ENCODE peak calls at places on chromosomes 12 and 14, in five cellular contexts. E is endodermal cell, K is HFF-Myc, Q is choroid plexus epithelial cell, L is GM06990. P is an unnamed sample.

GRCh38 chr14:105507247-105507646 is 16.2 kb downstream of the TEDC1 start:
- DNase-seq in E (no peak), K (no peak), Q (no peak), L (no peak), P (no peak)

GRCh38 chr14:101082036-101082435 is 178.5 kb upstream of the RTL1 start:
- DNase-seq in E (peak), K (no peak), Q (no peak), L (no peak), P (no peak)

GRCh38 chr14:91138511-91139359 is 24.9 kb downstream of the DGLUCY start:
- DNase-seq in E (peak), K (no peak), Q (peak), L (no peak), P (peak)

GRCh38 chr12:49032276-49032675 is 13.7 kb upstream of the PRKAG1 start:
- DNase-seq in E (no peak), K (no peak), Q (no peak), L (no peak), P (no peak)

GRCh38 chr12:70091021-70091521 is 152.2 kb upstream of the CNOT2 start:
- DNase-seq in E (no peak), K (no peak), Q (no peak), L (no peak), P (no peak)

GRCh38 chr12:28425531-28425930 is 235.3 kb downstream of the CCDC91 start:
- DNase-seq in E (no peak), K (no peak), Q (no peak), L (no peak), P (no peak)

GRCh38 chr14:54976316-54976715 is 50.6 kb downstream of the WDHD1 start:
- DNase-seq in E (no peak), K (peak), Q (peak), L (no peak), P (peak)

GRCh38 chr12:42507031-42507430 is 82.5 kb downstream of the PRICKLE1 start:
- DNase-seq in E (no peak), K (no peak), Q (peak), L (no peak), P (no peak)

GRCh38 chr12:388547-389137 is 478 bp downstream of the KDM5A start:
- DNase-seq in E (no peak), K (no peak), Q (peak), L (no peak), P (peak)

GRCh38 chr14:103527408-103528157 is 1.4 kb upstream of the TRMT61A start:
- DNase-seq in E (no peak), K (no peak), Q (no peak), L (peak), P (no peak)

GRCh38 chr14:103362780-103363179 is 22.4 kb upstream of the MARK3 start:
- DNase-seq in E (no peak), K (no peak), Q (no peak), L (no peak), P (no peak)

DNA sequence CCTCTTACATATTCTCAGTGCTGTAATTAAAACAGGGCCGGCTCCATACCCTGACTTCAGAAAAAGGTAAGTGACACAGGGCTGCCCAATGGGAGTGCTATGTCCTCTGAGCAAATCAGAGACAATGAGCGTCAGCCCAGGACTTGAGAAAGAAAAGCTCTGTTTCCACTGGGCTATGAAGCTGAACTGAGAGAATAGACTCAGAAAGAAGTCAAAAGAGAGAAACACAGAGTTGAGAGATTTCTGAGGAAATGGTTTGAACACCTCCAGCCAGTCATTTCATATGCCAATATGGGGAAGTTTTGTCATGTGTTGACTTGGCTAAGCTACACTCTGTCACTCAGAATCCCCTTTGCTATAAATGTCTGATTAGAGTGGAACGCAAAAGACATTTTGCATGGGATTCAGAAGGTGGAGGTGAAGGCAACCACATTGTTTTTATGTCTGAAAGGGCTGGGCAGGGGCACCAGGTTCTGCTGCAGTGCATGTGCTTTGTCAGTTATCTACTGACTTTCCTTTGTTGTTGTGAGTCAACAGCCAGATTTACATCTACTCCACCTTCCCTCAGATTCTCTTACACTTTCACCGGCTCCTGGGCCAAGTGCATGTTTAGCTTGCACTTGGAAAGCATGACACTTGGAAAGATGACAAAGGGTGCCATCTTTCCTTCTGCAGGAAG is 313.3 kb downstream of the DUSP6 start:
- DNase-seq in E (no peak), K (no peak), Q (no peak), L (peak), P (no peak)
- TF ChIP-seq CTCF in E (no peak), K (no peak), Q (no peak), L (no peak), P (no peak)

GRCh38 chr12:51224625-51225024 is 6.8 kb upstream of the POU6F1 start:
- DNase-seq in E (no peak), K (no peak), Q (no peak), L (no peak), P (no peak)
- H3K4me3 ChIP-seq in E (no peak), K (no peak), Q (no peak), L (no peak), P (no peak)

GRCh38 chr12:4443616-4444015 is 2.0 kb downstream of the FGF6 start:
- DNase-seq in E (peak), K (no peak), Q (no peak), L (no peak), P (no peak)

GRCh38 chr12:4438834-4439596 is 6.6 kb downstream of the FGF6 start:
- DNase-seq in E (peak), K (no peak), Q (no peak), L (no peak), P (no peak)

GRCh38 chr12:4441355-4442330 is 4.0 kb downstream of the FGF6 start:
- DNase-seq in E (peak), K (no peak), Q (peak), L (no peak), P (no peak)

GRCh38 chr12:4440187-4440941 is 5.3 kb downstream of the FGF6 start:
- DNase-seq in E (peak), K (no peak), Q (no peak), L (no peak), P (no peak)

GRCh38 chr12:4439736-4440135 is 5.9 kb downstream of the FGF6 start:
- DNase-seq in E (peak), K (no peak), Q (no peak), L (no peak), P (no peak)
- TF ChIP-seq CTCF in E (no peak), K (no peak), Q (no peak), L (no peak), P (no peak)

GRCh38 chr12:113238309-113238708 is 17.0 kb downstream of the TPCN1 start:
- DNase-seq in E (peak), K (no peak), Q (no peak), L (no peak), P (no peak)

GRCh38 chr12:113240395-113240794 is 19.1 kb downstream of the TPCN1 start:
- DNase-seq in E (no peak), K (no peak), Q (no peak), L (no peak), P (no peak)

GRCh38 chr12:113241191-113242017 is 20.1 kb downstream of the TPCN1 start:
- DNase-seq in E (peak), K (peak), Q (peak), L (no peak), P (peak)

GRCh38 chr12:113239288-113239771 is 18.1 kb downstream of the TPCN1 start:
- DNase-seq in E (peak), K (no peak), Q (no peak), L (no peak), P (no peak)

DNA sequence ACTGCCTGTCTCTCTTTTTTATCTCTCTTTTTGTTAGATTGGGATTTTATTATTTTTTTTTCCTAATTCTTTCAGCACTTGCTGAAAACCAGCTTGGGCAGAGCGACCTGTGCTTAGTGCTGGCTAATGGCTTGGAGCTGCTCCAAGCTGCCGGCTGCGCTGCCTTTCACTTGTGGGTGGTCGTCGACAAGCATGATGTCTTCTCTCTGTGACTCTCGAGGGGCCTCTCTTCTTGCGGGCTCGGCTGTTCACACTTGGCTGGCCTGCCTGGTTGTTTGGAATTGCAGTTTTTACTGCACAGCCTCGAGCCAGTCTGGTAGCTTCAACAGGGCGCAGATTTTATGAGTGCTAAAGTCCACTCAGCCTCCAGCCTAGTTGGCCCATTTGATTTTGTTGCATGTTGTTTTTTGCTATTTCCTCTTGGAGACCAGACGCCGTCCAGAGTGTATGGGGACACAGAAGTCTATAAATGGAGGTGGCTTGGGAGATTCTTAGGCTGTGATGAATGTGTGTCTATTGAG is 18.6 kb downstream of the TPCN1 start:
- DNase-seq in E (peak), K (no peak), Q (no peak), L (no peak), P (no peak)
- H3K4me3 ChIP-seq in E (no peak), K (no peak), Q (no peak), L (no peak), P (no peak)